ENCODE peak calls at places on chromosomes 13 and 19, in five cellular contexts. J, W, U, O and X are unnamed samples.

GRCh38 chr13:58300224-58300623 is 668.7 kb downstream of the PCDH17 start:
- DNase-seq in J (no peak), W (no peak), U (no peak), O (no peak), X (no peak)

GRCh38 chr13:112330066-112330465 is 46.1 kb upstream of the SPACA7 start:
- DNase-seq in J (no peak), W (no peak), U (no peak), O (no peak), X (no peak)

GRCh38 chr19:55491546-55492360 is 3.5 kb downstream of the SSC5D start:
- DNase-seq in J (no peak), W (no peak), U (no peak), O (no peak), X (no peak)

GRCh38 chr13:40787062-40787461 is 2.3 kb upstream of the SLC25A15 start:
- DNase-seq in J (no peak), W (no peak), U (no peak), O (no peak), X (peak; percentile 61)

GRCh38 chr13:25267715-25268114 is 19.6 kb downstream of the MTMR6 start:
- DNase-seq in J (peak; percentile 33), W (no peak), U (peak; percentile 17), O (no peak), X (peak; percentile 45)

GRCh38 chr19:58513694-58514563 is 2.1 kb upstream of the SLC27A5 start:
- DNase-seq in J (peak; percentile 56), W (peak; percentile 96), U (peak; percentile 99), O (peak; percentile 96), X (peak; percentile 85)

GRCh38 chr13:30406779-30407416 is 15.4 kb upstream of the UBE2L5 start:
- DNase-seq in J (peak; percentile 22), W (no peak), U (no peak), O (no peak), X (no peak)

GRCh38 chr19:5052515-5052914 is 83.6 kb downstream of the KDM4B start:
- DNase-seq in J (peak; percentile 19), W (peak; percentile 52), U (peak; percentile 69), O (no peak), X (peak; percentile 29)

GRCh38 chr19:6723108-6723618 is 2.7 kb upstream of the C3 start:
- DNase-seq in J (no peak), W (peak; percentile 66), U (no peak), O (peak; percentile 60), X (peak; percentile 61)

GRCh38 chr19:39870171-39870971 is 24.2 kb upstream of the FBL start:
- DNase-seq in J (no peak), W (peak; percentile 91), U (no peak), O (no peak), X (no peak)

GRCh38 chr13:100535401-100536135 is 53.0 kb downstream of the GGACT start:
- DNase-seq in J (no peak), W (no peak), U (no peak), O (no peak), X (peak; percentile 74)

GRCh38 chr13:60162096-60162495 is 1.6 kb downstream of the DIAPH3 start:
- DNase-seq in J (no peak), W (no peak), U (no peak), O (no peak), X (peak; percentile 22)

GRCh38 chr13:50842711-50843255 is 709 bp downstream of the DLEU7 start:
- DNase-seq in J (no peak), W (peak; percentile 27), U (no peak), O (no peak), X (no peak)

GRCh38 chr13:50840327-50840726 is 3.2 kb downstream of the DLEU7 start:
- DNase-seq in J (no peak), W (no peak), U (no peak), O (no peak), X (no peak)

GRCh38 chr13:50838031-50838430 is 5.5 kb downstream of the DLEU7 start:
- DNase-seq in J (no peak), W (no peak), U (no peak), O (no peak), X (peak; percentile 56)

GRCh38 chr13:50842246-50842645 is 1.2 kb downstream of the DLEU7 start:
- DNase-seq in J (no peak), W (no peak), U (peak; percentile 39), O (no peak), X (no peak)

DNA sequence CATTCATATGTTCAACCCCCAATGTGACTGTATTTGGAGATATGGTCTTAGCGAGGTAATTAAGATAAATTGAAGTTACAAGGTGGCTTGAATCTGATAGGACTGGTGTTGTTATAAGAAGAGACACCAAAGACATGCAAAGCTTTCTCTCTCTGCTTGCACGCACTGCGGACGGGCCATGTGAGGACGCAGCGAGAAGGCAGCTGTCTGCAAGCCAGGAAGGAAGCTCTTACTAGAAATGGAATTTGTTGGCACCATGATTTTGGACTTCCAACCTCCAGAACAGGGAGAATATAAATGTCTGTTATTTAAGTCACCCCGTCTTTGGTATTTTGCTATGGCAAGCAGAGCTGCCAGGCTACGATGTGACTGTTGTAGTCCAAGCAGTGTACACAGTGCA is 4.8 kb downstream of the DLEU7 start:
- DNase-seq in J (no peak), W (no peak), U (no peak), O (no peak), X (peak; percentile 46)
- H3K9me2 ChIP-seq in J (no peaks in the 10 kb centered on the region), W (no peaks in the 10 kb centered on the region), U (no peaks in the 10 kb centered on the region), O (no peaks in the 10 kb centered on the region), X (no peaks in the 10 kb centered on the region)

GRCh38 chr19:53285087-53285486 is 17.6 kb upstream of the VN1R4 start:
- DNase-seq in J (no peak), W (no peak), U (no peak), O (no peak), X (no peak)
- H3K27ac ChIP-seq in J (no peak overlapping the region), W (no peak overlapping the region), U (no peak overlapping the region), O (no peak overlapping the region), X (no peak overlapping the region)

DNA sequence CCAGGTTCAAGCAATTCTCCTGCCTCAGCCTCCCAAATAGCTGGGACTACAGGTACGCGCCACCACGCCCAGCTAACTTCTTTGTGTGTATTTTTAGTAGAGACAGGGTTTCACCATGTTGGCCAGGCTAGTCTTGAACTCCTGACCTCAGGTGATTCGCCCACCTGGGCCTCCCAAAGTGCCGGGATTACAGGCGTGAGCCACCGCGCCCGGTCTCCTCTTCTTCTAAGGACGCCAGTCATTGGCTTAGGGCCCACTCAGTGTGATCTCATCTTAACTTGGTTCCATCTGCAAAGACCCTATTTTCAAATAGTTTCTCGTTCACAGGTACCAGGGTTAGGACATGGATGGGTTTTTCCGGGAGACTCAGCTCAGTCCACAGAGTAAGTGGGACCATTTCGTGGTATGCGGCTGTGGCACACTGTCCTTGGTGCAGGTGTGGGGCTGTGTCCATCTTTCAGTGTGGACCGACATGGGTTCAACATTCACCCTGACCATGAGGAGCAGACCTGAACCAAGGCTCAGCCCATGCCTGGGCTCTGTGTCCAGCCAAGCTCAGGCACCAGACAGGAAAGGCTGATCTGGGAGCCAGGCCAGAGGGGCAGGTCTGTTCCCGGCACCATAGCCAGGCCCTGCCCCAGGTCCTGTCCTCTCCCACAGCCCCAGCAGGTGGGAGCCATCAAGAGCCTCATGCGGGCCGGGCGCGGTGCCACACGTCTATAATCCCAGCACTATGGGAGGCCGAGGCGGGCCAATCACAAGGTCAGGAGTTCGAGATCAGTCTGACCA is 2.8 kb upstream of the MKNK2 start:
- DNase-seq in J (no peak), W (no peak), U (no peak), O (peak; percentile 7), X (no peak)
- H3K9me2 ChIP-seq in J (no peaks in the 10 kb centered on the region), W (no peaks in the 10 kb centered on the region), U (no peaks in the 10 kb centered on the region), O (no peaks in the 10 kb centered on the region), X (no peaks in the 10 kb centered on the region)

DNA sequence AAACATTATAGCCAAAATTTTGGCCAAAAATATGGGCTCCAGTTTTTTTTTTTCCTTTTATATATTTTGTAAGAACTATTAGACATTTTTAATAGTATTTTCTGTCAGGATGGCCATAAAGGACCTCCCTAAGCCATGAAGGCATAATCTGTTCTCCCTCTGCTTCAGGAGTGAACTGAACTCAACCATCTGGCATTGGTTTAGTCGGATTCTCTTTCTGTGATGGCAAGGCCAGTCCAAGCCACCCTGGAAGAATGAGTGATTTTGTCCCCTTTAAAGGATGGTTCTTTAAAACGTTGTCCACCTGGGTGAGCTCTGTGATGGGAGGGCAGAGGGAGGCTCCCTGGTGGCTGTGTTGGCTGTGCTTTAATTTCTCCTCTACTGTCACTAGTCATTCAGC is 4.2 kb downstream of the TNFRSF19 start:
- DNase-seq in J (no peak), W (no peak), U (no peak), O (no peak), X (no peak)
- H3K27ac ChIP-seq in J (no peak overlapping the region), W (no peak overlapping the region), U (no peak overlapping the region), O (no peak overlapping the region), X (no peak overlapping the region)

GRCh38 chr13:50380905-50381304 is 365.7 kb downstream of the KCNRG start:
- DNase-seq in J (no peak), W (no peak), U (no peak), O (no peak), X (no peak)

GRCh38 chr13:50379584-50379983 is 364.3 kb downstream of the KCNRG start:
- DNase-seq in J (no peak), W (no peak), U (no peak), O (no peak), X (peak; percentile 7)

GRCh38 chr13:50384724-50385123 is 369.5 kb downstream of the KCNRG start:
- DNase-seq in J (no peak), W (no peak), U (no peak), O (no peak), X (no peak)

GRCh38 chr13:50382951-50383350 is 367.7 kb downstream of the KCNRG start:
- DNase-seq in J (no peak), W (no peak), U (no peak), O (no peak), X (no peak)

DNA sequence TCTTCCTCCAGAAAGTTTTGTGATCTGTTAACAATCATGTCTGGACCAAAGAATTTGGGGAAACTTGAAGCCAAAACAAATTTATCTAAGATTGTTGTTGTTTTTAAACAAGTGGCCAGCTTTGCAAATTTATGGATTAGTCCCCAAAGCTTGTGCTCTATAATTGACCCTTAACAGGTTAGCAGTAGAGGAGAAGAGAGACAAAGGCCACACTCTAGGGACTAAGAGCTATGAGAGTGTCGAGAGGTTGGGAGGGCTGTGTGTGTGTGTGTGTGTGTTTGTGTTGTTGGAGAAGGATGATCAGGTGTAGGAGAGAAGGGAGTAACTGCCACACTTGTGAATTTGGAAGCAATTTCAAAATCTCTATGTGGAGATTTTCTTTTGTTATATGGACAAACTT is 367.3 kb downstream of the KCNRG start:
- DNase-seq in J (no peak), W (no peak), U (no peak), O (no peak), X (no peak)
- H3K9me2 ChIP-seq in J (no peaks in the 10 kb centered on the region), W (peaks cover 8% of the 10 kb centered on the region), U (no peaks in the 10 kb centered on the region), O (no peaks in the 10 kb centered on the region), X (no peaks in the 10 kb centered on the region)

DNA sequence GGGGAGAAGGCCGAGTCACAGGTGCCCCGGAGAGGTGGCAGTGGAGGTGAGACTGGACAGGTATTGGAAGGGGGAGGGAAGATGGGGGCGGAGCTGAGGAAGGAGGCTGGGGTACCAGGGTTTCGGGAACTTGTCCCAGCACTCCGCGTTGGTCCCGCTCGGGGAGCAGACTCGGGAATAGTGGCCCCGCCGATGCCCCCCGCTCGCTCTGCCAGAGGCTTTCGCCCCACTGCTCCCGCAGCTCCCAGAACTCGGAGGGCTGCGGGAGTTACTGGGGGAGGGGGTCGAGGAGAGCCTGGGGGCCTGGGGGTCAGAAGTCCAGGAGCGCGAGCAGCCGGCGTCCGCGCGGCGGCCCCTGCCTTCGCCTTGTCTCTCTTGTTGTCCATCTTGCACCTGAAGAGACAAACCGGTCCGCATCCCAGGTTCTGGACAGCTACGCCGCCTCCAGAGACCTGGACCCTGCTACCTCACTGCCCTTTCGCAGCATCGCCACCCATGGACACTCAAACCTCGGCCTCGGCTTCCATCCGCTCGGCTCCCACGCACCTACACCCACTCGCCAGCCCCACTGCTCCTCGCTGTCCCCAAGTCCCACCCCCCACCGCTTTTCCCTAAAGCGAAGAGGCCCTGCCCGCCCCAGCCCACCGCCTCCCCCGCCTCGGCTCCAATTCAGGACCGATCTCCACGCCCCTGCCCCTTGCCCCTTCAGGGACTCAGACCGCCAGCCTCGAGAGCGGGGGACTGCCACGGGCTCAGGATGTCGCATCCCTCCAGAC is 698 bp downstream of the PRR36 start:
- DNase-seq in J (no peak), W (peak; percentile 48), U (no peak), O (peak; percentile 25), X (no peak)
- H3K27ac ChIP-seq in J (no peak overlapping the region), W (no peak overlapping the region), U (no peak overlapping the region), O (no peak overlapping the region), X (no peak overlapping the region)